ENCODE peak calls at places on chromosomes 2 and 18, in six cellular contexts. V is tibial nerve, U is astrocyte, M is stomach, Z is IMR-90, I is PC-9. A is an unnamed sample.

GRCh38 chr2:8848328-8849100 is 11.1 kb upstream of the KIDINS220 start:
- DNase-seq in V (no peak), U (no peak), M (no peak), Z (no peak), I (no peak), A (no peak)

GRCh38 chr2:12514168-12514567 is 202.6 kb upstream of the TRIB2 start:
- DNase-seq in V (no peak), U (no peak), M (no peak), Z (no peak), I (no peak), A (no peak)

GRCh38 chr2:105789745-105790466 is 45.2 kb downstream of the NCK2 start:
- DNase-seq in V (peak; percentile 35), U (peak; percentile 69), M (no peak), Z (peak; percentile 74), I (no peak), A (no peak)

GRCh38 chr2:96877513-96878159 is 7.8 kb upstream of the SEMA4C start:
- DNase-seq in V (no peak), U (no peak), M (no peak), Z (no peak), I (no peak), A (no peak)

GRCh38 chr18:76126327-76126726 is 368.7 kb downstream of the ZNF516 start:
- DNase-seq in V (no peak), U (no peak), M (no peak), Z (no peak), I (no peak), A (no peak)

GRCh38 chr2:198930170-198930569 is 527.6 kb downstream of the SATB2 start:
- DNase-seq in V (no peak), U (no peak), M (no peak), Z (no peak), I (no peak), A (no peak)

GRCh38 chr18:79788096-79789085 is 9.3 kb upstream of the KCNG2 start:
- DNase-seq in V (no peak), U (no peak), M (no peak), Z (no peak), I (no peak), A (no peak)

GRCh38 chr18:673769-674168 is 16.3 kb downstream of the TYMS start:
- DNase-seq in V (no peak), U (no peak), M (no peak), Z (no peak), I (no peak), A (no peak)

GRCh38 chr2:101151141-101151858 is at the start of gene TBC1D8:
- DNase-seq in V (peak; percentile 51), U (peak; percentile 57), M (peak; percentile 90), Z (peak; percentile 68), I (peak; percentile 57), A (peak; percentile 60)

GRCh38 chr18:6601241-6601640 is 128.3 kb upstream of the ARHGAP28 start:
- DNase-seq in V (no peak), U (no peak), M (no peak), Z (no peak), I (no peak), A (no peak)

GRCh38 chr2:86622878-86623548 is 652 bp downstream of the RNF103 start:
- DNase-seq in V (peak; percentile 43), U (no peak), M (peak; percentile 59), Z (no peak), I (no peak), A (peak; percentile 36)

GRCh38 chr2:233209117-233209977 is 42.1 kb upstream of the ATG16L1 start:
- DNase-seq in V (no peak), U (peak; percentile 81), M (no peak), Z (peak; percentile 25), I (peak; percentile 82), A (no peak)

GRCh38 chr2:190069936-190070696 is 7.6 kb upstream of the MSTN start:
- DNase-seq in V (peak; percentile 67), U (peak; percentile 45), M (peak; percentile 68), Z (peak; percentile 75), I (no peak), A (no peak)

GRCh38 chr18:58102020-58102419 is 58.0 kb downstream of the NEDD4L start:
- DNase-seq in V (no peak), U (no peak), M (no peak), Z (no peak), I (no peak), A (no peak)

GRCh38 chr2:195756218-195756941 is 99.4 kb downstream of the SLC39A10 start:
- DNase-seq in V (no peak), U (peak; percentile 48), M (no peak), Z (peak; percentile 45), I (peak; percentile 68), A (no peak)

GRCh38 chr2:207165121-207166038 is at the start of gene KLF7:
- DNase-seq in V (no peak), U (peak; percentile 48), M (peak; percentile 54), Z (peak; percentile 51), I (peak; percentile 35), A (peak; percentile 27)

GRCh38 chr2:218028189-218028495 is 25.3 kb upstream of the TNS1 start:
- DNase-seq in V (no peak), U (no peak), M (peak; percentile 22), Z (no peak), I (no peak), A (no peak)

GRCh38 chr2:29040552-29040951 is 33.8 kb downstream of the PCARE start:
- DNase-seq in V (no peak), U (no peak), M (no peak), Z (peak; percentile 10), I (no peak), A (no peak)

GRCh38 chr2:25887624-25888242 is 9.4 kb upstream of the ASXL2 start:
- DNase-seq in V (no peak), U (no peak), M (no peak), Z (no peak), I (no peak), A (no peak)

GRCh38 chr2:4552099-4552498 is 848.7 kb downstream of the DCDC2C start:
- DNase-seq in V (no peak), U (no peak), M (no peak), Z (no peak), I (no peak), A (no peak)
- H3K9me3 ChIP-seq in V (no peaks in the 10 kb centered on the region), U (peaks cover 3% of the 10 kb centered on the region), M (peaks cover 3% of the 10 kb centered on the region), Z (peaks cover 18% of the 10 kb centered on the region), I (no peaks in the 10 kb centered on the region), A (peaks cover 2% of the 10 kb centered on the region)

GRCh38 chr2:127796389-127796788 is 14.6 kb downstream of the WDR33 start:
- DNase-seq in V (no peak), U (no peak), M (no peak), Z (no peak), I (no peak), A (no peak)
- H3K9me3 ChIP-seq in V (no peaks in the 10 kb centered on the region), U (no peaks in the 10 kb centered on the region), M (no peaks in the 10 kb centered on the region), Z (no peaks in the 10 kb centered on the region), I (no peaks in the 10 kb centered on the region), A (no peaks in the 10 kb centered on the region)

DNA sequence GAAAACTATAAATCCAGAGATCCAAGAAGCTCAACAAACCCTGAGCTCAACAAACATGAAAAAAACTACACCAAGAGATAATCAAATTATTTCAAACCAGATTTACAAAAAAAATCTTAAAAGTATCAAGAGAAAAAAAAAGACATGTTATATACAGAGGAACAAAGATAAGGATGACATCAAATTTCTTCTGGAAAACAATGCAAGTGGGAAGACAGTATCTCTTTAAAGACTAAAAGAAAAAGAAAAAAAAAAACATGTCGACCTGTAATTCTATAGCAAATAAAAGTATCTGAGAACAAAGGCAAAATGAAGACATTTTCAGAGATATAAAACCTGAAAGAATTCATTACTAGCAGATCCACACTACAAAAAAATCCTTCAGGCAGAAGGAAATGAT is 21.3 kb downstream of the TMEM131 start:
- DNase-seq in V (no peak), U (no peak), M (no peak), Z (no peak), I (no peak), A (no peak)
- H3K9me3 ChIP-seq in V (peaks cover 16% of the 10 kb centered on the region), U (peaks cover 14% of the 10 kb centered on the region), M (peaks cover 3% of the 10 kb centered on the region), Z (peaks cover 14% of the 10 kb centered on the region), I (peaks cover 21% of the 10 kb centered on the region), A (no peaks in the 10 kb centered on the region)

GRCh38 chr2:229087843-229088520 is 183.1 kb downstream of the PID1 start:
- DNase-seq in V (no peak), U (peak; percentile 15), M (no peak), Z (no peak), I (no peak), A (no peak)
- H3K9me3 ChIP-seq in V (no peaks in the 10 kb centered on the region), U (no peaks in the 10 kb centered on the region), M (no peaks in the 10 kb centered on the region), Z (peaks cover 2% of the 10 kb centered on the region), I (no peaks in the 10 kb centered on the region), A (no peaks in the 10 kb centered on the region)

GRCh38 chr2:240355962-240356361 is 79.5 kb upstream of the GPC1 start:
- DNase-seq in V (no peak), U (no peak), M (no peak), Z (no peak), I (no peak), A (peak; percentile 4)

GRCh38 chr2:240355001-240355891 is 80.2 kb upstream of the GPC1 start:
- DNase-seq in V (no peak), U (peak; percentile 45), M (no peak), Z (peak; percentile 76), I (no peak), A (peak; percentile 2)

GRCh38 chr2:240357641-240358012 is 77.8 kb upstream of the GPC1 start:
- DNase-seq in V (no peak), U (no peak), M (no peak), Z (no peak), I (no peak), A (no peak)

GRCh38 chr2:240358080-240358479 is 77.4 kb upstream of the GPC1 start:
- DNase-seq in V (no peak), U (no peak), M (no peak), Z (no peak), I (no peak), A (no peak)

DNA sequence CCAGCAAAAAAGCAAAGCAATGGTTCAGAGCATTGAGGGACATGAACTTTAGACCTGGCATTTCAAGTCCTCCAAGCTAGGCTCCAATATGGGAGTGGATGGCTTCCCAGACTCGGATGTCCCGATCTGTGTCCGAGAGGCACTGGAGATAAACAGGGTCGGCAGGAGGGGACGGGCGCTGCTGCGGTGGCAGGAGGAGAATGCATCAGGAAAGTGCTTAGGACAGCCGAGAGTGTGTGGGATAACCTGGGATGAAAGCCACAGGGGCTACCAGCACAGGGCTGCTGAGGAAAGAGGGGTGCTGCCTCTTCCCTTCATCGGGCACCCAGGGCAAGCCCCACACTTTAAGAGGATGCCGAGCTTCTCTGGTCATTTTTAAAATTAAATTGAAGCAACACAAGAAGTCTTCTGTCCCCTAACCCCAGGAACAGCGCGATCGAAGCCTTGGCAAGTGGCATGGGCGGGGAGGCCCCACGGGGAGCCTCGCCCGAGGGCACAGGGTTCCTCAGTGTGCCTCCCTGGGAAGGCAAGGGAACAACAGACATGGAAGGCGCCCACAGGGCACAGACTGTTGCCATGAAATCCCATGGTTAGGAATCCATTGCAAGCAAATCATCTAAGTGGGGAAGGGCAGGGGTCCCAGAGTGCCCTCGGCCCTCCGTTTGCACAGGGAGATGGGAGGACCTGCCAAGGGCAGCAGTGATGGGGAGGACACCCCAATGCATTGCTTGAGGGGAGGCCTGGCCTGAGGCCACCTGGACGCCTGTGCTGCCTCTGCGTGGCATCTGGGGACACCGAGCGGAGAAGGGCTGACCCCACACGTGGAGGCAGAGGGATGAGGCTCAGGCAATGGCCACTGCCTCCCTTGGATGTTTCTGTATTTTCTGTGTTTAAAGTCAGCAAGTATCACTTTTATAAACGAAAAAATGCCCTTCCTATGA is 78.5 kb upstream of the GPC1 start:
- DNase-seq in V (no peak), U (no peak), M (no peak), Z (no peak), I (no peak), A (no peak)
- H3K9me3 ChIP-seq in V (peaks cover 10% of the 10 kb centered on the region), U (peaks cover 19% of the 10 kb centered on the region), M (no peaks in the 10 kb centered on the region), Z (peaks cover 28% of the 10 kb centered on the region), I (no peaks in the 10 kb centered on the region), A (no peaks in the 10 kb centered on the region)

GRCh38 chr2:4291430-4291829 is 588.1 kb downstream of the DCDC2C start:
- DNase-seq in V (no peak), U (no peak), M (no peak), Z (no peak), I (no peak), A (no peak)
- H3K9me3 ChIP-seq in V (no peaks in the 10 kb centered on the region), U (peaks cover 2% of the 10 kb centered on the region), M (no peaks in the 10 kb centered on the region), Z (peaks cover 10% of the 10 kb centered on the region), I (no peaks in the 10 kb centered on the region), A (no peaks in the 10 kb centered on the region)

GRCh38 chr2:125318740-125319139 is 1293.7 kb downstream of the CNTNAP5 start:
- DNase-seq in V (no peak), U (no peak), M (no peak), Z (no peak), I (no peak), A (no peak)
- H3K9me3 ChIP-seq in V (no peaks in the 10 kb centered on the region), U (no peaks in the 10 kb centered on the region), M (no peaks in the 10 kb centered on the region), Z (peaks cover 4% of the 10 kb centered on the region), I (no peaks in the 10 kb centered on the region), A (no peaks in the 10 kb centered on the region)